ENCODE peak calls at places on chromosomes 6 and 20, in eight cellular contexts. S is ecto neural progenitor cell; X is left ventricle myocardium inferior; C is naive thymus-derived CD8-positive, alpha-beta T cell; V is GF-D8; W is WTC11; T is stimulated activated naive B cell treated with anti-CD40 and anti-IgM and Interleukin-4, amounts not matched to agents 10 μg/mL and 1 μg/mL and 100 μg/mL, for 72 hours; Z is IMR-90. E is an unnamed sample.

GRCh38 chr20:53149184-53149651 is 177.1 kb downstream of the TSHZ2 start:
- DNase-seq in S (no peak), X (no peak), C (no peak), V (no peak), W (no peak), T (no peak), Z (no peak), E (no peak)

GRCh38 chr20:8209061-8209460 is 77.0 kb downstream of the PLCB1 start:
- DNase-seq in S (no peak), X (no peak), C (no peak), V (no peak), W (no peak), T (no peak), Z (no peak), E (no peak)

GRCh38 chr6:157210954-157211353 is 112.4 kb downstream of the TMEM242 start:
- DNase-seq in S (no peak), X (no peak), C (no peak), V (no peak), W (no peak), T (no peak), Z (no peak), E (no peak)

GRCh38 chr6:113954653-113955052 is 16.3 kb downstream of the HDAC2 start:
- DNase-seq in S (no peak), X (no peak), C (no peak), V (no peak), W (no peak), T (no peak), Z (peak), E (no peak)

GRCh38 chr20:48877299-48877698 is 44.2 kb upstream of the ARFGEF2 start:
- DNase-seq in S (no peak), X (no peak), C (no peak), V (no peak), W (no peak), T (no peak), Z (no peak), E (no peak)

GRCh38 chr6:168515376-168515775 is 74.4 kb downstream of the SMOC2 start:
- DNase-seq in S (no peak), X (no peak), C (no peak), V (no peak), W (peak), T (no peak), Z (no peak), E (no peak)

GRCh38 chr6:22716721-22717120 is 147.4 kb downstream of the HDGFL1 start:
- DNase-seq in S (no peak), X (no peak), C (no peak), V (no peak), W (no peak), T (no peak), Z (no peak), E (no peak)

GRCh38 chr6:2695464-2696095 is 55.1 kb downstream of the MYLK4 start:
- DNase-seq in S (no peak), X (no peak), C (no peak), V (no peak), W (no peak), T (no peak), Z (peak), E (no peak)

GRCh38 chr20:57076202-57076651 is 190.2 kb downstream of the BMP7 start:
- DNase-seq in S (no peak), X (no peak), C (no peak), V (no peak), W (no peak), T (no peak), Z (no peak), E (no peak)

GRCh38 chr6:79453558-79454042 is 83.6 kb downstream of the LCA5 start:
- DNase-seq in S (no peak), X (no peak), C (no peak), V (no peak), W (no peak), T (no peak), Z (no peak), E (no peak)

GRCh38 chr20:63290677-63291472 is 2.1 kb upstream of the COL20A1 start:
- DNase-seq in S (peak), X (no peak), C (no peak), V (no peak), W (peak), T (peak), Z (peak), E (peak)

GRCh38 chr20:17357238-17357637 is 130.4 kb downstream of the PCSK2 start:
- DNase-seq in S (no peak), X (no peak), C (no peak), V (no peak), W (no peak), T (no peak), Z (no peak), E (no peak)

GRCh38 chr20:33038243-33038642 is 6.8 kb downstream of the BPIFB6 start:
- DNase-seq in S (no peak), X (no peak), C (no peak), V (no peak), W (no peak), T (no peak), Z (no peak), E (no peak)

GRCh38 chr6:80477591-80478370 is 371.3 kb downstream of the BCKDHB start:
- DNase-seq in S (no peak), X (no peak), C (no peak), V (no peak), W (no peak), T (no peak), Z (peak), E (no peak)

GRCh38 chr20:59182401-59183044 is 18.9 kb downstream of the ZNF831 start:
- DNase-seq in S (no peak), X (no peak), C (no peak), V (peak), W (no peak), T (no peak), Z (no peak), E (no peak)

GRCh38 chr6:145736854-145737181 is 1.5 kb upstream of the EPM2A start:
- DNase-seq in S (no peak), X (no peak), C (no peak), V (peak), W (no peak), T (no peak), Z (peak), E (no peak)

GRCh38 chr6:15602144-15602543 is 60.7 kb downstream of the DTNBP1 start:
- DNase-seq in S (no peak), X (peak), C (peak), V (no peak), W (no peak), T (no peak), Z (no peak), E (no peak)

GRCh38 chr6:169158182-169158573 is 95.5 kb downstream of the THBS2 start:
- DNase-seq in S (no peak), X (peak), C (no peak), V (no peak), W (no peak), T (no peak), Z (peak), E (peak)

GRCh38 chr20:8147476-8147875 is 15.4 kb downstream of the PLCB1 start:
- DNase-seq in S (no peak), X (no peak), C (no peak), V (no peak), W (no peak), T (no peak), Z (no peak), E (no peak)

GRCh38 chr6:35064508-35065440 is 76.4 kb downstream of the TCP11 start:
- DNase-seq in S (no peak), X (no peak), C (no peak), V (no peak), W (no peak), T (no peak), Z (no peak), E (no peak)

GRCh38 chr6:15539722-15540270 is 123.0 kb downstream of the DTNBP1 start:
- DNase-seq in S (no peak), X (no peak), C (no peak), V (no peak), W (no peak), T (no peak), Z (no peak), E (no peak)

GRCh38 chr6:20751293-20751946 is 217.2 kb downstream of the CDKAL1 start:
- DNase-seq in S (no peak), X (no peak), C (no peak), V (no peak), W (no peak), T (no peak), Z (peak), E (no peak)

GRCh38 chr6:125789167-125789566 is 1.6 kb upstream of the NCOA7 start:
- DNase-seq in S (no peak), X (no peak), C (no peak), V (peak), W (no peak), T (no peak), Z (no peak), E (peak)

GRCh38 chr20:39631557-39631956 is 669.4 kb downstream of the DHX35 start:
- DNase-seq in S (no peak), X (no peak), C (no peak), V (no peak), W (no peak), T (no peak), Z (no peak), E (no peak)

GRCh38 chr6:90508753-90509152 is 78.1 kb downstream of the MAP3K7 start:
- DNase-seq in S (no peak), X (no peak), C (no peak), V (no peak), W (peak), T (no peak), Z (no peak), E (no peak)

GRCh38 chr20:57590485-57591288 is 29.5 kb downstream of the ZBP1 start:
- DNase-seq in S (no peak), X (no peak), C (peak), V (no peak), W (no peak), T (no peak), Z (no peak), E (no peak)

GRCh38 chr6:157760589-157761330 is 62.3 kb upstream of the SNX9 start:
- DNase-seq in S (no peak), X (no peak), C (no peak), V (no peak), W (no peak), T (peak), Z (peak), E (no peak)

GRCh38 chr6:168362276-168362990 is 42.9 kb upstream of the DACT2 start:
- DNase-seq in S (no peak), X (no peak), C (no peak), V (no peak), W (no peak), T (no peak), Z (no peak), E (peak)

GRCh38 chr6:160428069-160428430 is 79.9 kb downstream of the SLC22A3 start:
- DNase-seq in S (no peak), X (peak), C (no peak), V (no peak), W (no peak), T (no peak), Z (no peak), E (peak)